ENCODE peak calls at places on chromosome 22, in six cellular contexts. Q is tibial nerve, Z is NB4, F is AG04450, H is RWPE2, R is upper lobe of left lung. E is an unnamed sample.

GRCh38 chr22:33126881-33127280 is 68.7 kb upstream of the SYN3 start:
- DNase-seq in Q (no peak), Z (no peak), F (no peak), H (no peak), R (no peak), E (no peak)

GRCh38 chr22:39960791-39961746 is 872 bp downstream of the TMA7B start:
- DNase-seq in Q (no peak), Z (peak; percentile 94), F (peak; percentile 91), H (no peak), R (peak; percentile 72), E (no peak)

GRCh38 chr22:36809351-36809750 is 7.5 kb downstream of the PVALB start:
- DNase-seq in Q (no peak), Z (no peak), F (no peak), H (no peak), R (no peak), E (no peak)

GRCh38 chr22:37176464-37177061 is 11.5 kb downstream of the C1QTNF6 start:
- DNase-seq in Q (peak; percentile 69), Z (peak; percentile 47), F (no peak), H (peak; percentile 38), R (peak; percentile 69), E (no peak)

GRCh38 chr22:38228873-38229740 is 27.3 kb downstream of the MAFF start:
- DNase-seq in Q (no peak), Z (no peak), F (no peak), H (peak; percentile 77), R (peak; percentile 62), E (no peak)

GRCh38 chr22:40121463-40121862 is 56.3 kb upstream of the TNRC6B start:
- DNase-seq in Q (no peak), Z (no peak), F (no peak), H (no peak), R (no peak), E (no peak)

GRCh38 chr22:35479359-35479758 is 61.3 kb upstream of the RASD2 start:
- DNase-seq in Q (no peak), Z (no peak), F (no peak), H (no peak), R (no peak), E (no peak)

GRCh38 chr22:25753252-25753651 is 11.3 kb downstream of the MYO18B start:
- DNase-seq in Q (no peak), Z (no peak), F (no peak), H (no peak), R (no peak), E (no peak)

GRCh38 chr22:48647606-48648515 is 1179.8 kb downstream of the BRD1 start:
- DNase-seq in Q (no peak), Z (no peak), F (no peak), H (no peak), R (no peak), E (no peak)

GRCh38 chr22:32552540-32552939 is 77.9 kb downstream of the FBXO7 start:
- DNase-seq in Q (no peak), Z (no peak), F (no peak), H (no peak), R (no peak), E (no peak)

GRCh38 chr22:23823331-23823791 is 15.4 kb downstream of the DERL3 start:
- DNase-seq in Q (no peak), Z (no peak), F (no peak), H (no peak), R (no peak), E (no peak)

GRCh38 chr22:23690713-23691112 is at the start of gene RGL4:
- DNase-seq in Q (no peak), Z (no peak), F (no peak), H (no peak), R (no peak), E (no peak)

GRCh38 chr22:35102663-35103062 is 36.7 kb downstream of the ISX start:
- DNase-seq in Q (no peak), Z (peak; percentile 60), F (no peak), H (no peak), R (peak; percentile 28), E (peak; percentile 12)

GRCh38 chr22:25626146-25626992 is 61.9 kb downstream of the GRK3 start:
- DNase-seq in Q (no peak), Z (no peak), F (no peak), H (no peak), R (no peak), E (no peak)

DNA sequence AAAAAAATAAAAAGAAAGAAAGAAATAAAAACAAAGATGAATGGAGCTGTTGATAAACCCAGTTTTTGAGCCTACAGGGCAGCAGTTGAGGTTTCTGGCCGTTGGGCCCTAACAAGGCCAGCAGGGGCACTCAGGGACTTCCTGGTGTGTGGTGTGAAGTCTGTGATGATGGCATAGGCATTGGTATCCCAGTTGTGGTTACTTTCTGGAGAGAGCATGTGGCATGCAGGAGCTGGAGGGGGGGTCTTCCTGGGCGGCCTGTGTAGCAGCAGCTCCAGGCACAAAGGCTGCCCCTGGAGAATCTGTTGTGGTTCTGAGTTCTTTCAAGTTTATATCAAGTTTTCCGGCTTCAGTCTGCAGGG is 2.0 kb upstream of the TXNRD2 start:
- DNase-seq in Q (no peak), Z (peak; percentile 96), F (no peak), H (no peak), R (no peak), E (peak; percentile 7)
- H3K4me3 ChIP-seq in Q (no peak overlapping the region), Z (peak overlapping the region; percentile 96), F (peak overlapping the region; percentile 32), H (no peak overlapping the region), R (no peak overlapping the region), E (no peak overlapping the region)

DNA sequence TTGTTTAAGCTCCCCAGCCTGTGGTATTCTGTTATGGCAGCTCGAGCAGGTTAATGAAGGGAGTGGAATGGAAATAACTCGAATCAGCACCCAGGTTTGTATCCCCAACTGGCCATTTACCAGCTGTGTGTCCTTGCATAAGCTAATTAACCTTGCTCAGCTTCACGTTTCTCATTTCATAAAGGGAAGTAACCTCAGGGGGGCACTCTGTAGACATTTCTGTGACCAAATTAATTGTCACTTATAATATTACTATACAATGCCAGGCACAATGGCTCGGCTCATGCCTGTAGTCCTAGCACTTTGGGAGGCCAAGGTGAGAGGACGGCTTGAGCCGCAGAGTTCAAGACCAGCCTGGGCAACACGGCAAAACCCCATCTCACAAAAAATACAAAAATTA is 13.8 kb downstream of the ADA2 start:
- DNase-seq in Q (no peak), Z (peak; percentile 59), F (no peak), H (no peak), R (no peak), E (no peak)
- TF ChIP-seq CTCF in Q (no peak), Z (peak; percentile 16), F (no peak), H (no peak), R (no peak), E (peak; percentile 28)

GRCh38 chr22:31248965-31249940 is 37.2 kb downstream of the LIMK2 start:
- DNase-seq in Q (no peak), Z (no peak), F (no peak), H (no peak), R (peak; percentile 74), E (no peak)
- H3K4me3 ChIP-seq in Q (peak overlapping the region; percentile 29), Z (no peak overlapping the region), F (peak overlapping the region; percentile 74), H (peak overlapping the region; percentile 47), R (peak overlapping the region; percentile 38), E (peak overlapping the region; percentile 71)

GRCh38 chr22:29997516-29997915 is 82.7 kb upstream of the HORMAD2 start:
- DNase-seq in Q (no peak), Z (no peak), F (no peak), H (no peak), R (no peak), E (no peak)

GRCh38 chr22:29994941-29995340 is 85.3 kb upstream of the HORMAD2 start:
- DNase-seq in Q (no peak), Z (no peak), F (no peak), H (no peak), R (no peak), E (no peak)

GRCh38 chr22:29992341-29993275 is 87.7 kb upstream of the HORMAD2 start:
- DNase-seq in Q (no peak), Z (no peak), F (no peak), H (no peak), R (no peak), E (no peak)

GRCh38 chr22:29998627-29999026 is 81.6 kb upstream of the HORMAD2 start:
- DNase-seq in Q (no peak), Z (peak; percentile 48), F (no peak), H (no peak), R (no peak), E (no peak)

GRCh38 chr22:29994027-29994715 is 86.1 kb upstream of the HORMAD2 start:
- DNase-seq in Q (no peak), Z (peak; percentile 47), F (no peak), H (no peak), R (no peak), E (no peak)
- TF ChIP-seq CTCF in Q (no peak), Z (no peak), F (peak; percentile 34), H (peak; percentile 69), R (peak; percentile 6), E (peak; percentile 20)

GRCh38 chr22:45554040-45554406 is 51.3 kb downstream of the FBLN1 start:
- DNase-seq in Q (no peak), Z (no peak), F (no peak), H (no peak), R (no peak), E (no peak)
- H3K4me3 ChIP-seq in Q (no peak overlapping the region), Z (no peak overlapping the region), F (no peak overlapping the region), H (no peak overlapping the region), R (no peak overlapping the region), E (no peak overlapping the region)

GRCh38 chr22:43349636-43350035 is 6.5 kb upstream of the SCUBE1 start:
- DNase-seq in Q (no peak), Z (no peak), F (no peak), H (no peak), R (no peak), E (no peak)

GRCh38 chr22:43345761-43346261 is 2.6 kb upstream of the SCUBE1 start:
- DNase-seq in Q (no peak), Z (peak; percentile 85), F (no peak), H (no peak), R (no peak), E (no peak)

GRCh38 chr22:43345356-43345755 is 2.2 kb upstream of the SCUBE1 start:
- DNase-seq in Q (no peak), Z (no peak), F (no peak), H (no peak), R (no peak), E (no peak)

GRCh38 chr22:43343262-43343988 is at the start of gene SCUBE1:
- DNase-seq in Q (peak; percentile 53), Z (no peak), F (no peak), H (no peak), R (peak; percentile 55), E (no peak)

GRCh38 chr22:43346521-43346929 is 3.4 kb upstream of the SCUBE1 start:
- DNase-seq in Q (peak; percentile 63), Z (peak; percentile 61), F (no peak), H (no peak), R (peak; percentile 58), E (no peak)
- TF ChIP-seq CTCF in Q (peak; percentile 70), Z (peak; percentile 53), F (peak; percentile 67), H (peak; percentile 71), R (peak; percentile 76), E (peak; percentile 74)

E was measured in epithelial cell of proximal tubule.